ENCODE peak calls at places on chromosomes 3 and 15, in eight cellular contexts. One of them, this sample, is unnamed.

GRCh38 chr3:179973024-179973423 is 63.7 kb downstream of the PEX5L start:
- DNase-seq in suprapubic skin: no peak
- DNase-seq in GM10248: no peak
- DNase-seq in mesothelial cell of epicardium: no peak
- DNase-seq in GM20000: no peak
- DNase-seq in sigmoid colon: no peak
- DNase-seq in progenitor cell of endocrine pancreas: no peak
- DNase-seq in endothelial cell: no peak
- DNase-seq in this sample: no peak

GRCh38 chr15:73856458-73857192 is 16.7 kb upstream of the TBC1D21 start:
- DNase-seq in GM20000: no peak
- DNase-seq in GM10248: no peak
- DNase-seq in suprapubic skin: no peak
- DNase-seq in endothelial cell: no peak
- DNase-seq in progenitor cell of endocrine pancreas: no peak
- DNase-seq in sigmoid colon: no peak
- DNase-seq in mesothelial cell of epicardium: no peak
- DNase-seq in this sample: no peak

GRCh38 chr15:41483115-41483514 is 10.6 kb upstream of the ITPKA start:
- DNase-seq in GM20000: peak
- DNase-seq in mesothelial cell of epicardium: no peak
- DNase-seq in suprapubic skin: no peak
- DNase-seq in endothelial cell: no peak
- DNase-seq in progenitor cell of endocrine pancreas: no peak
- DNase-seq in GM10248: peak
- DNase-seq in sigmoid colon: no peak
- DNase-seq in this sample: no peak

GRCh38 chr3:16998236-16998923 is 113.6 kb downstream of the PLCL2 start:
- DNase-seq in GM10248: no peak
- DNase-seq in suprapubic skin: no peak
- DNase-seq in GM20000: no peak
- DNase-seq in mesothelial cell of epicardium: no peak
- DNase-seq in progenitor cell of endocrine pancreas: no peak
- DNase-seq in endothelial cell: no peak
- DNase-seq in sigmoid colon: no peak
- DNase-seq in this sample: no peak

GRCh38 chr3:179713643-179714090 is 60.8 kb downstream of the USP13 start:
- DNase-seq in GM20000: no peak
- DNase-seq in GM10248: no peak
- DNase-seq in endothelial cell: peak
- DNase-seq in mesothelial cell of epicardium: no peak
- DNase-seq in suprapubic skin: no peak
- DNase-seq in progenitor cell of endocrine pancreas: no peak
- DNase-seq in sigmoid colon: no peak
- DNase-seq in this sample: no peak

GRCh38 chr3:14289590-14290453 is 111.2 kb downstream of the LSM3 start:
- DNase-seq in endothelial cell: no peak
- DNase-seq in progenitor cell of endocrine pancreas: no peak
- DNase-seq in GM20000: no peak
- DNase-seq in GM10248: no peak
- DNase-seq in suprapubic skin: no peak
- DNase-seq in mesothelial cell of epicardium: no peak
- DNase-seq in sigmoid colon: no peak
- DNase-seq in this sample: no peak

GRCh38 chr3:136305879-136306278 is 55.7 kb downstream of the PCCB start:
- DNase-seq in sigmoid colon: no peak
- DNase-seq in GM20000: no peak
- DNase-seq in endothelial cell: no peak
- DNase-seq in progenitor cell of endocrine pancreas: no peak
- DNase-seq in mesothelial cell of epicardium: no peak
- DNase-seq in GM10248: no peak
- DNase-seq in suprapubic skin: no peak
- DNase-seq in this sample: no peak

GRCh38 chr15:98077186-98077585 is 116.7 kb downstream of the ARRDC4 start:
- DNase-seq in GM20000: no peak
- DNase-seq in sigmoid colon: no peak
- DNase-seq in suprapubic skin: no peak
- DNase-seq in mesothelial cell of epicardium: no peak
- DNase-seq in GM10248: no peak
- DNase-seq in progenitor cell of endocrine pancreas: no peak
- DNase-seq in endothelial cell: no peak
- DNase-seq in this sample: no peak

GRCh38 chr15:87089551-87089950 is 1009.9 kb downstream of the AGBL1 start:
- DNase-seq in GM10248: no peak
- DNase-seq in suprapubic skin: no peak
- DNase-seq in progenitor cell of endocrine pancreas: no peak
- DNase-seq in mesothelial cell of epicardium: no peak
- DNase-seq in GM20000: no peak
- DNase-seq in endothelial cell: no peak
- DNase-seq in sigmoid colon: no peak
- DNase-seq in this sample: no peak

GRCh38 chr3:112693186-112693585 is 52.2 kb upstream of the CCDC80 start:
- DNase-seq in GM10248: no peak
- DNase-seq in GM20000: no peak
- DNase-seq in mesothelial cell of epicardium: no peak
- DNase-seq in suprapubic skin: no peak
- DNase-seq in endothelial cell: no peak
- DNase-seq in progenitor cell of endocrine pancreas: no peak
- DNase-seq in sigmoid colon: no peak
- DNase-seq in this sample: no peak

GRCh38 chr3:46866720-46867549 is 3.7 kb upstream of the MYL3 start:
- DNase-seq in sigmoid colon: peak
- DNase-seq in endothelial cell: peak
- DNase-seq in GM10248: peak
- DNase-seq in suprapubic skin: peak
- DNase-seq in GM20000: peak
- DNase-seq in progenitor cell of endocrine pancreas: peak
- DNase-seq in mesothelial cell of epicardium: peak
- DNase-seq in this sample: peak

GRCh38 chr3:111210866-111211564 is 139.4 kb downstream of the NECTIN3 start:
- DNase-seq in GM20000: no peak
- DNase-seq in endothelial cell: no peak
- DNase-seq in GM10248: no peak
- DNase-seq in mesothelial cell of epicardium: no peak
- DNase-seq in suprapubic skin: no peak
- DNase-seq in sigmoid colon: no peak
- DNase-seq in progenitor cell of endocrine pancreas: no peak
- DNase-seq in this sample: no peak

GRCh38 chr3:47860206-47860605 is 57.3 kb downstream of the DHX30 start:
- DNase-seq in GM10248: no peak
- DNase-seq in endothelial cell: no peak
- DNase-seq in sigmoid colon: peak
- DNase-seq in progenitor cell of endocrine pancreas: no peak
- DNase-seq in suprapubic skin: no peak
- DNase-seq in GM20000: no peak
- DNase-seq in mesothelial cell of epicardium: no peak
- DNase-seq in this sample: no peak

GRCh38 chr15:70867911-70868467 is 14.0 kb upstream of the LARP6 start:
- DNase-seq in mesothelial cell of epicardium: no peak
- DNase-seq in sigmoid colon: peak
- DNase-seq in progenitor cell of endocrine pancreas: no peak
- DNase-seq in GM10248: no peak
- DNase-seq in GM20000: no peak
- DNase-seq in endothelial cell: no peak
- DNase-seq in suprapubic skin: no peak
- DNase-seq in this sample: no peak

GRCh38 chr3:123100192-123100776 is 33.5 kb downstream of the PDIA5 start:
- DNase-seq in GM10248: no peak
- DNase-seq in GM20000: no peak
- DNase-seq in sigmoid colon: no peak
- DNase-seq in suprapubic skin: no peak
- DNase-seq in mesothelial cell of epicardium: no peak
- DNase-seq in progenitor cell of endocrine pancreas: no peak
- DNase-seq in endothelial cell: no peak
- DNase-seq in this sample: no peak

GRCh38 chr3:68892297-68892696 is 40.0 kb downstream of the TAFA4 start:
- DNase-seq in progenitor cell of endocrine pancreas: no peak
- DNase-seq in mesothelial cell of epicardium: no peak
- DNase-seq in GM20000: no peak
- DNase-seq in GM10248: no peak
- DNase-seq in endothelial cell: no peak
- DNase-seq in sigmoid colon: no peak
- DNase-seq in suprapubic skin: no peak
- DNase-seq in this sample: no peak

GRCh38 chr3:68889328-68889727 is 43.0 kb downstream of the TAFA4 start:
- DNase-seq in progenitor cell of endocrine pancreas: no peak
- DNase-seq in GM10248: no peak
- DNase-seq in mesothelial cell of epicardium: no peak
- DNase-seq in endothelial cell: no peak
- DNase-seq in GM20000: no peak
- DNase-seq in sigmoid colon: no peak
- DNase-seq in suprapubic skin: no peak
- DNase-seq in this sample: no peak

GRCh38 chr3:68893600-68894239 is 38.6 kb downstream of the TAFA4 start:
- DNase-seq in GM10248: peak
- DNase-seq in GM20000: peak
- DNase-seq in sigmoid colon: no peak
- DNase-seq in mesothelial cell of epicardium: no peak
- DNase-seq in suprapubic skin: no peak
- DNase-seq in progenitor cell of endocrine pancreas: no peak
- DNase-seq in endothelial cell: no peak
- DNase-seq in this sample: no peak
- TF ChIP-seq CTCF in GM10248: peak
- TF ChIP-seq CTCF in GM20000: no peak
- TF ChIP-seq CTCF in sigmoid colon: peak
- TF ChIP-seq CTCF in mesothelial cell of epicardium: peak
- TF ChIP-seq CTCF in suprapubic skin: peak
- TF ChIP-seq CTCF in progenitor cell of endocrine pancreas: peak
- TF ChIP-seq CTCF in endothelial cell: peak
- TF ChIP-seq CTCF in this sample: no peak

GRCh38 chr3:127694467-127695215 is 21.9 kb downstream of the ABTB1 start:
- DNase-seq in GM10248: no peak
- DNase-seq in mesothelial cell of epicardium: no peak
- DNase-seq in suprapubic skin: no peak
- DNase-seq in progenitor cell of endocrine pancreas: no peak
- DNase-seq in GM20000: no peak
- DNase-seq in endothelial cell: peak
- DNase-seq in sigmoid colon: no peak
- DNase-seq in this sample: no peak
- TF ChIP-seq CTCF in GM10248: peak
- TF ChIP-seq CTCF in mesothelial cell of epicardium: no peak
- TF ChIP-seq CTCF in suprapubic skin: peak
- TF ChIP-seq CTCF in progenitor cell of endocrine pancreas: peak
- TF ChIP-seq CTCF in GM20000: no peak
- TF ChIP-seq CTCF in endothelial cell: no peak
- TF ChIP-seq CTCF in sigmoid colon: peak
- TF ChIP-seq CTCF in this sample: no peak

GRCh38 chr3:63353383-63353782 is 75.3 kb downstream of the SYNPR start:
- DNase-seq in suprapubic skin: no peak
- DNase-seq in endothelial cell: no peak
- DNase-seq in sigmoid colon: no peak
- DNase-seq in mesothelial cell of epicardium: no peak
- DNase-seq in GM20000: no peak
- DNase-seq in GM10248: no peak
- DNase-seq in progenitor cell of endocrine pancreas: no peak
- DNase-seq in this sample: no peak

GRCh38 chr3:63349583-63350177 is 71.6 kb downstream of the SYNPR start:
- DNase-seq in progenitor cell of endocrine pancreas: peak
- DNase-seq in endothelial cell: peak
- DNase-seq in mesothelial cell of epicardium: no peak
- DNase-seq in GM20000: peak
- DNase-seq in GM10248: peak
- DNase-seq in sigmoid colon: no peak
- DNase-seq in suprapubic skin: no peak
- DNase-seq in this sample: no peak

GRCh38 chr3:63354160-63354559 is 76.1 kb downstream of the SYNPR start:
- DNase-seq in endothelial cell: no peak
- DNase-seq in GM20000: no peak
- DNase-seq in suprapubic skin: no peak
- DNase-seq in sigmoid colon: no peak
- DNase-seq in mesothelial cell of epicardium: no peak
- DNase-seq in GM10248: no peak
- DNase-seq in progenitor cell of endocrine pancreas: no peak
- DNase-seq in this sample: no peak

GRCh38 chr3:63352008-63352279 is 73.8 kb downstream of the SYNPR start:
- DNase-seq in GM10248: no peak
- DNase-seq in endothelial cell: no peak
- DNase-seq in sigmoid colon: no peak
- DNase-seq in progenitor cell of endocrine pancreas: no peak
- DNase-seq in suprapubic skin: no peak
- DNase-seq in GM20000: no peak
- DNase-seq in mesothelial cell of epicardium: no peak
- DNase-seq in this sample: no peak

DNA sequence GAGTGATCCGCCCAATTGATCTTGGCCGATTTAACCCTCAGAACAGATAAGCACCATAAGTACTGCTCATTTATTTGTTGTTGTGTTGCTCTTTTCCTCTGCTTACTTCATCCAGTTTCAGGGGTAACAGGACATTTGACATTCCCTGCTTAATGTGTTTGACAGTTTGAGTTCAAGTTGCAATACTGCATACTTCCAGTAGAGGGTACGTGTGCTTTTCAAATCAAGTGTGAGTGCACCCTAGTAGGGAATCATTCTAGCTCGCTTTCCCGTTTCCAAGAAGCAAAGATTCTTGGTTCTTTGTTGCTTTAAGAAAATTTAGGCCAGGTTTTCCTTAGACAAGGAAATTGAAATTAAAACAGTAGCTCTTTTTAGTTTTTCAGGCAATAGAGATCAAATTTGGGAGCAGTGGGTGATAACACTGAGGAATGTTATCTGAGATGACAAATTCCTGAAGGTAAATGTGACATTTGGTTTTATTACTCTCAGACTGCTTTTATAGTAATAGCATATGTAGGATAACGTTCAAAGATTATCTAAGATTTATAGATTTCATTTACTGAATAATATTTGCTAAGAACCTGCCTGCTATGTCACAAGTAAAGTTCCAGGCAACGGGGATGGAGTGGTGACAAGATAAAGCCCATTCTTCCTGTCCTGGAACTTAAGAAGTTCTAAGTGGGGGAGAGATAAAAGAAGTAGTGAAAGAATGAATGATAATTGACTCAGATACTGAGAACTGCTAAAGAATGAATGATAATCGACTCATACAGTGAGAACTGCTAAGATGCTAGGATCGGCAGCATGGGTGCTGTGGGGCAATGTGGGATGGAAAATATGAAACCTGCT is 73.3 kb downstream of the SYNPR start:
- DNase-seq in progenitor cell of endocrine pancreas: no peak
- DNase-seq in suprapubic skin: no peak
- DNase-seq in mesothelial cell of epicardium: no peak
- DNase-seq in endothelial cell: peak
- DNase-seq in GM10248: peak
- DNase-seq in GM20000: peak
- DNase-seq in sigmoid colon: no peak
- DNase-seq in this sample: no peak
- TF ChIP-seq CTCF in progenitor cell of endocrine pancreas: peak
- TF ChIP-seq CTCF in suprapubic skin: peak
- TF ChIP-seq CTCF in mesothelial cell of epicardium: peak
- TF ChIP-seq CTCF in endothelial cell: peak
- TF ChIP-seq CTCF in GM10248: peak
- TF ChIP-seq CTCF in GM20000: peak
- TF ChIP-seq CTCF in sigmoid colon: peak
- TF ChIP-seq CTCF in this sample: peak

DNA sequence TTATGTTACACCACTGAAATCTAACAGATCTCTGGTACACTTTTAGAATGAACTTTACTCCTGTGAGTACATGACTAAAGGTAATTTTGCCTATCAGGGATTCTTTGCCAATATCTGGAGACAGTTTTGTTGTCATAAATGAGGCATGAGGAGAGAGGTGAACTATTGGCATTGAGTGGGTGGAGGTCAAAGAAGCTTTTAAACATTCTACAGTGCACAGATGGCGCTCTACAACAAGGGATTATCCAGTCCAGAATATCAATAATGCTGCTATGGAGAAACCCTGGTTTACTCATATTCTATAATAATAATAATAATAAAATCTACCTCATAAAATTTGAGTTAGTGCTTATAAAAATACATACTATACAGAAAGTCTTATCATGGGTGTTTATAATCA is 702.3 kb downstream of the SI start:
- DNase-seq in progenitor cell of endocrine pancreas: no peak
- DNase-seq in mesothelial cell of epicardium: no peak
- DNase-seq in sigmoid colon: no peak
- DNase-seq in endothelial cell: no peak
- DNase-seq in GM10248: no peak
- DNase-seq in suprapubic skin: no peak
- DNase-seq in GM20000: no peak
- DNase-seq in this sample: no peak
- TF ChIP-seq CTCF in progenitor cell of endocrine pancreas: no peak
- TF ChIP-seq CTCF in mesothelial cell of epicardium: no peak
- TF ChIP-seq CTCF in sigmoid colon: no peak
- TF ChIP-seq CTCF in endothelial cell: no peak
- TF ChIP-seq CTCF in GM10248: no peak
- TF ChIP-seq CTCF in suprapubic skin: no peak
- TF ChIP-seq CTCF in GM20000: no peak
- TF ChIP-seq CTCF in this sample: no peak

This sample was measured in omental fat pad.